ENCODE peak calls at places on chromosomes 1 and 21, in six cellular contexts. N is cardiac fibroblast, C is AG04449, M is psoas muscle, Y is AG10803, B is neural progenitor cell. H is an unnamed sample.

GRCh38 chr1:234987415-234988159 is 141.1 kb downstream of the TOMM20 start:
- DNase-seq in B (peak; percentile 73), Y (peak; percentile 95), N (peak; percentile 88), C (peak; percentile 70), M (peak; percentile 76), H (peak; percentile 97)

GRCh38 chr1:203038891-203039608 is 12.8 kb downstream of the PPFIA4 start:
- DNase-seq in N (peak; percentile 72), C (no peak), B (peak; percentile 83), M (peak; percentile 89), Y (peak; percentile 58), H (peak; percentile 73)

GRCh38 chr1:153490272-153491051 is 30.0 kb upstream of the S100A7 start:
- DNase-seq in C (no peak), Y (peak; percentile 92), N (peak; percentile 97), B (no peak), M (peak; percentile 89), H (peak; percentile 96)

GRCh38 chr1:63898428-63899220 is 124.8 kb downstream of the ROR1 start:
- DNase-seq in M (no peak), Y (no peak), N (no peak), C (no peak), B (no peak), H (no peak)

GRCh38 chr1:55589656-55590297 is 374.6 kb upstream of the USP24 start:
- DNase-seq in Y (peak; percentile 84), N (peak; percentile 87), B (no peak), M (peak; percentile 56), C (no peak), H (peak; percentile 58)

GRCh38 chr1:94532077-94532476 is 9.5 kb downstream of the F3 start:
- DNase-seq in Y (no peak), M (no peak), C (no peak), N (no peak), B (no peak), H (no peak)

GRCh38 chr21:41369915-41370839 is 8.3 kb downstream of the MX2 start:
- DNase-seq in Y (no peak), N (no peak), M (no peak), C (no peak), B (no peak), H (no peak)

GRCh38 chr1:85490270-85490669 is 25.3 kb upstream of the DDAH1 start:
- DNase-seq in B (no peak), Y (no peak), M (no peak), C (no peak), N (no peak), H (no peak)

GRCh38 chr1:84598418-84598817 is 24.2 kb upstream of the CTBS start:
- DNase-seq in N (no peak), C (no peak), Y (no peak), B (no peak), M (no peak), H (peak; percentile 32)

GRCh38 chr1:69967245-69967766 is 238.1 kb downstream of the LRRC40 start:
- DNase-seq in Y (peak; percentile 6), C (no peak), N (no peak), M (no peak), B (no peak), H (no peak)

GRCh38 chr1:216186816-216187215 is 236.4 kb downstream of the USH2A start:
- DNase-seq in N (peak; percentile 9), B (no peak), M (no peak), C (no peak), Y (no peak), H (peak; percentile 29)

GRCh38 chr1:153483776-153484175 is 23.3 kb upstream of the S100A7 start:
- DNase-seq in B (peak; percentile 59), N (no peak), C (no peak), Y (no peak), M (no peak), H (no peak)

GRCh38 chr1:154931940-154932487 is 4.5 kb downstream of the PMVK start:
- DNase-seq in C (no peak), Y (no peak), M (no peak), N (no peak), B (no peak), H (no peak)

GRCh38 chr1:61301824-61302652 is 219.7 kb downstream of the NFIA start:
- DNase-seq in N (peak; percentile 98), C (no peak), M (no peak), B (no peak), Y (peak; percentile 69), H (peak; percentile 92)

GRCh38 chr1:234605983-234606730 is 3.8 kb downstream of the IRF2BP2 start:
- DNase-seq in Y (peak; percentile 70), N (peak; percentile 66), M (peak; percentile 68), C (no peak), B (no peak), H (peak; percentile 81)

GRCh38 chr1:153945795-153946621 is 510 bp downstream of the DENND4B start:
- DNase-seq in B (peak; percentile 57), C (no peak), N (peak; percentile 71), Y (peak; percentile 74), M (peak; percentile 93), H (peak; percentile 78)

GRCh38 chr1:160548183-160548582 is 25.1 kb upstream of the SLAMF6 start:
- DNase-seq in M (no peak), B (no peak), N (no peak), C (no peak), Y (no peak), H (no peak)

GRCh38 chr1:160552425-160552824 is 26.9 kb downstream of the CD84 start:
- DNase-seq in N (no peak), C (no peak), Y (no peak), M (no peak), B (no peak), H (no peak)

GRCh38 chr1:160548960-160549664 is 26.1 kb upstream of the SLAMF6 start:
- DNase-seq in N (no peak), B (no peak), C (no peak), M (no peak), Y (no peak), H (no peak)

GRCh38 chr1:160549665-160550006 is 26.6 kb upstream of the SLAMF6 start:
- DNase-seq in B (no peak), C (no peak), M (no peak), Y (no peak), N (no peak), H (no peak)

GRCh38 chr1:160550572-160551034 is 27.5 kb upstream of the SLAMF6 start:
- DNase-seq in C (no peak), Y (no peak), B (peak; percentile 13), N (no peak), M (no peak), H (no peak)
- TF ChIP-seq CTCF in C (no peak), Y (no peak), B (peak; percentile 37), N (no peak), M (no peak), H (no peak)

GRCh38 chr1:98402860-98403259 is 258.7 kb upstream of the SNX7 start:
- DNase-seq in Y (no peak), N (no peak), B (no peak), M (no peak), C (no peak), H (no peak)

GRCh38 chr1:98398092-98398491 is 263.4 kb upstream of the SNX7 start:
- DNase-seq in M (no peak), Y (no peak), N (no peak), C (no peak), B (no peak), H (no peak)

GRCh38 chr1:98400446-98400845 is 261.1 kb upstream of the SNX7 start:
- DNase-seq in N (no peak), Y (no peak), B (no peak), C (no peak), M (no peak), H (no peak)

GRCh38 chr1:98398649-98399048 is 262.9 kb upstream of the SNX7 start:
- DNase-seq in Y (peak; percentile 35), M (no peak), B (no peak), C (no peak), N (peak; percentile 32), H (peak; percentile 32)

GRCh38 chr1:98399219-98399618 is 262.3 kb upstream of the SNX7 start:
- DNase-seq in M (no peak), Y (no peak), B (no peak), C (no peak), N (peak; percentile 22), H (no peak)
- H3K4me3 ChIP-seq in M (no peak overlapping the region), Y (no peak overlapping the region), B (no peak overlapping the region), C (no peak overlapping the region), N (no peak overlapping the region), H (no peak overlapping the region)

GRCh38 chr1:78682527-78682926 is 32.9 kb downstream of the IFI44 start:
- DNase-seq in C (no peak), B (no peak), Y (no peak), N (peak; percentile 51), M (no peak), H (no peak)
- TF ChIP-seq CTCF in C (no peak), B (no peak), Y (no peak), N (no peak), M (no peak), H (no peak)

GRCh38 chr1:76843821-76844448 is 23.3 kb upstream of the ST6GALNAC5 start:
- DNase-seq in Y (no peak), M (no peak), N (no peak), C (no peak), B (no peak), H (no peak)
- H3K4me3 ChIP-seq in Y (peak overlapping the region; percentile 3), M (no peak overlapping the region), N (no peak overlapping the region), C (no peak overlapping the region), B (no peak overlapping the region), H (no peak overlapping the region)

DNA sequence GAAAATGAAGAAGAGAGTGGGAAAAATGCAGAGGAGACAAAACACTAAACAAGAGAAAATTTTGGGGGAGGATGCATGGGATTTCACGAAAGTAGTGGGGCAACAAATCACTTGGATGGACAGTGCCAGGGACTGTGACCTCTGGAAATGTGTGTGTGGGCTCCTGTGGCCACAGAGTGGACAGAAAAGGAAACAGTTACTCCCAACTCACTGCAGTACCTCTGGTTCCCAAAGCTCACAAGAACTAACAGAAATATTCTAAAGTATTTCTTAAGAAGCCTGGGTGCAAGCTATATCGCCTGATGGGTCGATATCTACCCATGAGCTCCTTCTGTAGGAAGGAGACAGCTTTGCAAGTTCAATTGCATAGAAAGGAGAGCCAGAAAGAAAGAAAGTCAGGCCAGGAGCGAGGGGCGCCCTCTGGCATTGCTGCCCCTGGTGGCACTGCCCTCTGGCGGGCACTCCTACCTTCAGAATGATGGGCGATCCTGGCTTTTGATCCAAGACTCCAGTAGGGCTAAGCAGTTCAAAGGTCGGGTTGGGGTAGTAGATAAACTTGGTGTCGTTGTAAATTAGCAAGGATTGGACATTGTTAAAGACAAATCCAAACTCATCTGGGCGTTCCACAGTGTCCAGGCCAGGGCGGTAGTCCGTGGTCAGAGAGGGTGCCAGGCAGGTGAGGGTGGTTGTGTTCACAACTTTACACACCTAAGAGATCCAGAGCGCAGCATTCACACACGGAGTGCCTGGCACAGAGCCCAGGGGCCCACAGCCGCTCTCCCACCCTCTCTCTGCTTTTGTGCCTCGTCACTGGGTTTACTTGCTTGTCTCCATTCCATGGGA is 134.7 kb upstream of the CD34 start:
- DNase-seq in C (no peak), N (no peak), M (no peak), B (no peak), Y (no peak), H (no peak)
- TF ChIP-seq CTCF in C (no peak), N (no peak), M (peak; percentile 39), B (peak; percentile 18), Y (peak; percentile 15), H (no peak)

GRCh38 chr1:53733447-53733931 is 5.5 kb downstream of the GLIS1 start:
- DNase-seq in B (no peak), Y (peak; percentile 52), M (no peak), N (no peak), C (no peak), H (no peak)
- H3K4me3 ChIP-seq in B (no peak overlapping the region), Y (peak overlapping the region; percentile 24), M (no peak overlapping the region), N (no peak overlapping the region), C (peak overlapping the region; percentile 50), H (no peak overlapping the region)

H was measured in fibroblast of pulmonary artery.